ENCODE peak calls at places on chromosomes 1 and 21, in ten cellular contexts. One of them, this sample, is unnamed. For H3K36me3 and H3K27me3, the result is how much of the 10 kb centered on the place peaks cover.

GRCh38 chr1:151399890-151400235 is 490 bp downstream of the PSMB4 start:
- DNase-seq in thoracic aorta: no peak
- DNase-seq in Caco-2: no peak
- DNase-seq in lung: no peak
- DNase-seq in hepatocyte: peak
- DNase-seq in neural progenitor cell: peak
- DNase-seq in H1: no peak
- DNase-seq in K562: peak
- DNase-seq in brain microvascular endothelial cell: peak
- DNase-seq in uterus: no peak
- DNase-seq in this sample: no peak

GRCh38 chr1:166849135-166849534 is 9.9 kb downstream of the POGK start:
- DNase-seq in thoracic aorta: no peak
- DNase-seq in Caco-2: no peak
- DNase-seq in lung: no peak
- DNase-seq in hepatocyte: no peak
- DNase-seq in neural progenitor cell: no peak
- DNase-seq in H1: no peak
- DNase-seq in K562: no peak
- DNase-seq in brain microvascular endothelial cell: no peak
- DNase-seq in uterus: no peak
- DNase-seq in this sample: no peak

GRCh38 chr21:41675574-41675973 is 91.3 kb downstream of the RIPK4 start:
- DNase-seq in thoracic aorta: no peak
- DNase-seq in Caco-2: no peak
- DNase-seq in lung: no peak
- DNase-seq in hepatocyte: no peak
- DNase-seq in neural progenitor cell: no peak
- DNase-seq in H1: no peak
- DNase-seq in K562: no peak
- DNase-seq in brain microvascular endothelial cell: no peak
- DNase-seq in uterus: no peak
- DNase-seq in this sample: no peak

GRCh38 chr1:27203946-27204345 is 30.5 kb upstream of the WDTC1 start:
- DNase-seq in thoracic aorta: no peak
- DNase-seq in Caco-2: no peak
- DNase-seq in lung: no peak
- DNase-seq in hepatocyte: no peak
- DNase-seq in neural progenitor cell: no peak
- DNase-seq in H1: no peak
- DNase-seq in K562: no peak
- DNase-seq in brain microvascular endothelial cell: no peak
- DNase-seq in uterus: no peak
- DNase-seq in this sample: no peak

GRCh38 chr1:220905650-220906560 is 26.7 kb downstream of the HLX start:
- DNase-seq in thoracic aorta: no peak
- DNase-seq in Caco-2: no peak
- DNase-seq in lung: no peak
- DNase-seq in hepatocyte: no peak
- DNase-seq in neural progenitor cell: no peak
- DNase-seq in H1: no peak
- DNase-seq in K562: no peak
- DNase-seq in brain microvascular endothelial cell: no peak
- DNase-seq in uterus: no peak
- DNase-seq in this sample: no peak

GRCh38 chr1:234934611-234935033 is 194.0 kb downstream of the TOMM20 start:
- DNase-seq in thoracic aorta: no peak
- DNase-seq in Caco-2: no peak
- DNase-seq in lung: no peak
- DNase-seq in hepatocyte: no peak
- DNase-seq in neural progenitor cell: no peak
- DNase-seq in H1: no peak
- DNase-seq in K562: no peak
- DNase-seq in brain microvascular endothelial cell: peak
- DNase-seq in uterus: no peak
- DNase-seq in this sample: no peak

GRCh38 chr1:151980287-151981177 is 13.1 kb downstream of the S100A10 start:
- DNase-seq in thoracic aorta: no peak
- DNase-seq in Caco-2: peak
- DNase-seq in lung: no peak
- DNase-seq in hepatocyte: peak
- DNase-seq in neural progenitor cell: no peak
- DNase-seq in H1: no peak
- DNase-seq in K562: no peak
- DNase-seq in brain microvascular endothelial cell: no peak
- DNase-seq in uterus: peak
- DNase-seq in this sample: no peak

GRCh38 chr1:199353906-199354305 is 673.6 kb upstream of the NR5A2 start:
- DNase-seq in thoracic aorta: no peak
- DNase-seq in Caco-2: no peak
- DNase-seq in lung: no peak
- DNase-seq in hepatocyte: no peak
- DNase-seq in neural progenitor cell: no peak
- DNase-seq in H1: no peak
- DNase-seq in K562: no peak
- DNase-seq in brain microvascular endothelial cell: no peak
- DNase-seq in uterus: no peak
- DNase-seq in this sample: no peak

GRCh38 chr1:7454052-7454815 is 316.9 kb upstream of the VAMP3 start:
- DNase-seq in thoracic aorta: no peak
- DNase-seq in Caco-2: peak
- DNase-seq in lung: peak
- DNase-seq in hepatocyte: peak
- DNase-seq in neural progenitor cell: peak
- DNase-seq in H1: no peak
- DNase-seq in K562: peak
- DNase-seq in brain microvascular endothelial cell: no peak
- DNase-seq in uterus: no peak
- DNase-seq in this sample: peak

GRCh38 chr1:33007190-33008050 is 29.3 kb downstream of the AK2 start:
- DNase-seq in thoracic aorta: peak
- DNase-seq in Caco-2: peak
- DNase-seq in lung: peak
- DNase-seq in hepatocyte: peak
- DNase-seq in neural progenitor cell: peak
- DNase-seq in H1: no peak
- DNase-seq in K562: peak
- DNase-seq in brain microvascular endothelial cell: peak
- DNase-seq in uterus: peak
- DNase-seq in this sample: peak

GRCh38 chr1:67213164-67213563 is 46.9 kb downstream of the IL23R start:
- DNase-seq in thoracic aorta: no peak
- DNase-seq in Caco-2: peak
- DNase-seq in lung: no peak
- DNase-seq in hepatocyte: peak
- DNase-seq in neural progenitor cell: peak
- DNase-seq in H1: no peak
- DNase-seq in K562: peak
- DNase-seq in brain microvascular endothelial cell: no peak
- DNase-seq in uterus: no peak
- DNase-seq in this sample: peak

GRCh38 chr1:221725683-221726330 is 16.1 kb downstream of the DUSP10 start:
- DNase-seq in thoracic aorta: no peak
- DNase-seq in Caco-2: no peak
- DNase-seq in lung: no peak
- DNase-seq in hepatocyte: no peak
- DNase-seq in neural progenitor cell: no peak
- DNase-seq in H1: no peak
- DNase-seq in K562: no peak
- DNase-seq in brain microvascular endothelial cell: no peak
- DNase-seq in uterus: no peak
- DNase-seq in this sample: no peak

GRCh38 chr21:17390575-17390974 is 122.3 kb upstream of the CXADR start:
- DNase-seq in thoracic aorta: no peak
- DNase-seq in Caco-2: no peak
- DNase-seq in lung: no peak
- DNase-seq in hepatocyte: no peak
- DNase-seq in neural progenitor cell: no peak
- DNase-seq in H1: no peak
- DNase-seq in K562: no peak
- DNase-seq in brain microvascular endothelial cell: no peak
- DNase-seq in uterus: no peak
- DNase-seq in this sample: no peak

GRCh38 chr1:109266965-109267364 is 16.0 kb downstream of the PSRC1 start:
- DNase-seq in thoracic aorta: no peak
- DNase-seq in Caco-2: no peak
- DNase-seq in lung: no peak
- DNase-seq in hepatocyte: no peak
- DNase-seq in neural progenitor cell: no peak
- DNase-seq in H1: no peak
- DNase-seq in K562: no peak
- DNase-seq in brain microvascular endothelial cell: peak
- DNase-seq in uterus: no peak
- DNase-seq in this sample: no peak

GRCh38 chr1:62274496-62274895 is 44.7 kb downstream of the KANK4 start:
- DNase-seq in thoracic aorta: no peak
- DNase-seq in Caco-2: no peak
- DNase-seq in lung: no peak
- DNase-seq in hepatocyte: no peak
- DNase-seq in neural progenitor cell: no peak
- DNase-seq in H1: no peak
- DNase-seq in K562: no peak
- DNase-seq in brain microvascular endothelial cell: no peak
- DNase-seq in uterus: no peak
- DNase-seq in this sample: no peak

GRCh38 chr1:242467556-242468145 is 56.8 kb downstream of the PLD5 start:
- DNase-seq in thoracic aorta: peak
- DNase-seq in Caco-2: peak
- DNase-seq in lung: peak
- DNase-seq in hepatocyte: peak
- DNase-seq in neural progenitor cell: peak
- DNase-seq in H1: peak
- DNase-seq in K562: peak
- DNase-seq in brain microvascular endothelial cell: peak
- DNase-seq in uterus: peak
- DNase-seq in this sample: peak

GRCh38 chr1:200411406-200412257 is 1.8 kb upstream of the ZNF281 start:
- DNase-seq in thoracic aorta: no peak
- DNase-seq in Caco-2: peak
- DNase-seq in lung: no peak
- DNase-seq in hepatocyte: peak
- DNase-seq in neural progenitor cell: peak
- DNase-seq in H1: peak
- DNase-seq in K562: no peak
- DNase-seq in brain microvascular endothelial cell: no peak
- DNase-seq in uterus: no peak
- DNase-seq in this sample: peak

GRCh38 chr1:113871597-113872113 is at the start of gene PTPN22:
- DNase-seq in thoracic aorta: no peak
- DNase-seq in Caco-2: no peak
- DNase-seq in lung: peak
- DNase-seq in hepatocyte: no peak
- DNase-seq in neural progenitor cell: no peak
- DNase-seq in H1: no peak
- DNase-seq in K562: peak
- DNase-seq in brain microvascular endothelial cell: peak
- DNase-seq in uterus: no peak
- DNase-seq in this sample: no peak

GRCh38 chr1:113874017-113874879 is 2.7 kb upstream of the PTPN22 start:
- DNase-seq in thoracic aorta: no peak
- DNase-seq in Caco-2: peak
- DNase-seq in lung: no peak
- DNase-seq in hepatocyte: peak
- DNase-seq in neural progenitor cell: peak
- DNase-seq in H1: no peak
- DNase-seq in K562: peak
- DNase-seq in brain microvascular endothelial cell: no peak
- DNase-seq in uterus: no peak
- DNase-seq in this sample: peak

GRCh38 chr1:113868387-113869083 is 3.0 kb downstream of the PTPN22 start:
- DNase-seq in thoracic aorta: no peak
- DNase-seq in Caco-2: no peak
- DNase-seq in lung: no peak
- DNase-seq in hepatocyte: no peak
- DNase-seq in neural progenitor cell: no peak
- DNase-seq in H1: no peak
- DNase-seq in K562: peak
- DNase-seq in brain microvascular endothelial cell: no peak
- DNase-seq in uterus: no peak
- DNase-seq in this sample: no peak

GRCh38 chr1:113872219-113872934 is 865 bp upstream of the PTPN22 start:
- DNase-seq in thoracic aorta: no peak
- DNase-seq in Caco-2: no peak
- DNase-seq in lung: no peak
- DNase-seq in hepatocyte: no peak
- DNase-seq in neural progenitor cell: no peak
- DNase-seq in H1: no peak
- DNase-seq in K562: peak
- DNase-seq in brain microvascular endothelial cell: no peak
- DNase-seq in uterus: no peak
- DNase-seq in this sample: no peak

GRCh38 chr1:113870778-113871177 is 734 bp downstream of the PTPN22 start:
- DNase-seq in thoracic aorta: no peak
- DNase-seq in Caco-2: no peak
- DNase-seq in lung: no peak
- DNase-seq in hepatocyte: no peak
- DNase-seq in neural progenitor cell: no peak
- DNase-seq in H1: no peak
- DNase-seq in K562: no peak
- DNase-seq in brain microvascular endothelial cell: no peak
- DNase-seq in uterus: no peak
- DNase-seq in this sample: no peak
- H3K4me3 ChIP-seq in thoracic aorta: peak
- H3K4me3 ChIP-seq in Caco-2: no peak
- H3K4me3 ChIP-seq in lung: no peak
- H3K4me3 ChIP-seq in hepatocyte: no peak
- H3K4me3 ChIP-seq in neural progenitor cell: no peak
- H3K4me3 ChIP-seq in H1: no peak
- H3K4me3 ChIP-seq in K562: no peak
- H3K4me3 ChIP-seq in brain microvascular endothelial cell: no peak
- H3K4me3 ChIP-seq in uterus: no peak
- H3K4me3 ChIP-seq in this sample: no peak

GRCh38 chr1:209849388-209849787 is 21.6 kb downstream of the UTP25 start:
- DNase-seq in thoracic aorta: no peak
- DNase-seq in Caco-2: no peak
- DNase-seq in lung: no peak
- DNase-seq in hepatocyte: no peak
- DNase-seq in neural progenitor cell: no peak
- DNase-seq in H1: no peak
- DNase-seq in K562: no peak
- DNase-seq in brain microvascular endothelial cell: no peak
- DNase-seq in uterus: no peak
- DNase-seq in this sample: no peak
- H3K36me3 ChIP-seq in thoracic aorta: under half
- H3K36me3 ChIP-seq in Caco-2: under half
- H3K36me3 ChIP-seq in lung: under half
- H3K36me3 ChIP-seq in hepatocyte: under half
- H3K36me3 ChIP-seq in neural progenitor cell: under half
- H3K36me3 ChIP-seq in H1: under half
- H3K36me3 ChIP-seq in K562: half or more
- H3K36me3 ChIP-seq in brain microvascular endothelial cell: under half
- H3K36me3 ChIP-seq in uterus: under half
- H3K36me3 ChIP-seq in this sample: under half

GRCh38 chr21:36395353-36396111 is 10.3 kb downstream of the CHAF1B start:
- DNase-seq in thoracic aorta: no peak
- DNase-seq in Caco-2: no peak
- DNase-seq in lung: no peak
- DNase-seq in hepatocyte: no peak
- DNase-seq in neural progenitor cell: no peak
- DNase-seq in H1: no peak
- DNase-seq in K562: no peak
- DNase-seq in brain microvascular endothelial cell: no peak
- DNase-seq in uterus: no peak
- DNase-seq in this sample: no peak
- H3K27me3 ChIP-seq in thoracic aorta: under half
- H3K27me3 ChIP-seq in Caco-2: under half
- H3K27me3 ChIP-seq in lung: under half
- H3K27me3 ChIP-seq in hepatocyte: under half
- H3K27me3 ChIP-seq in neural progenitor cell: under half
- H3K27me3 ChIP-seq in H1: under half
- H3K27me3 ChIP-seq in K562: under half
- H3K27me3 ChIP-seq in brain microvascular endothelial cell: under half
- H3K27me3 ChIP-seq in uterus: under half
- H3K27me3 ChIP-seq in this sample: under half

GRCh38 chr1:160117709-160118183 is 2.2 kb downstream of the ATP1A2 start:
- DNase-seq in thoracic aorta: no peak
- DNase-seq in Caco-2: no peak
- DNase-seq in lung: peak
- DNase-seq in hepatocyte: peak
- DNase-seq in neural progenitor cell: peak
- DNase-seq in H1: no peak
- DNase-seq in K562: no peak
- DNase-seq in brain microvascular endothelial cell: no peak
- DNase-seq in uterus: no peak
- DNase-seq in this sample: peak
- H3K4me3 ChIP-seq in thoracic aorta: peak
- H3K4me3 ChIP-seq in Caco-2: no peak
- H3K4me3 ChIP-seq in lung: no peak
- H3K4me3 ChIP-seq in hepatocyte: no peak
- H3K4me3 ChIP-seq in neural progenitor cell: peak
- H3K4me3 ChIP-seq in H1: no peak
- H3K4me3 ChIP-seq in K562: no peak
- H3K4me3 ChIP-seq in brain microvascular endothelial cell: no peak
- H3K4me3 ChIP-seq in uterus: no peak
- H3K4me3 ChIP-seq in this sample: no peak

This sample was measured in H7.